ENCODE peak calls at places on chromosomes 11 and 22, in seven cellular contexts. G is GM10248, Q is uterus, D is Calu3, H is sigmoid colon, S is lower leg skin, I is transverse colon. W is an unnamed sample.

GRCh38 chr11:118488480-118489109 is 38.7 kb upstream of the TTC36 start:
- DNase-seq in G (peak), Q (peak), D (peak), H (peak), S (no peak), I (peak), W (no peak)

GRCh38 chr22:23219787-23220484 is 39.6 kb downstream of the BCR start:
- DNase-seq in G (peak), Q (no peak), D (peak), H (no peak), S (no peak), I (peak), W (no peak)

GRCh38 chr11:35404397-35404775 is 15.0 kb downstream of the SLC1A2 start:
- DNase-seq in G (no peak), Q (peak), D (peak), H (no peak), S (no peak), I (peak), W (no peak)

GRCh38 chr11:109423114-109423859 is 1.3 kb downstream of the C11orf87 start:
- DNase-seq in G (peak), Q (no peak), D (no peak), H (no peak), S (no peak), I (no peak), W (no peak)

GRCh38 chr11:119179983-119180382 is 5.3 kb upstream of the NHERF4 start:
- DNase-seq in G (no peak), Q (no peak), D (no peak), H (no peak), S (no peak), I (no peak), W (no peak)

GRCh38 chr11:12388171-12388570 is 10.8 kb downstream of the PARVA start:
- DNase-seq in G (no peak), Q (no peak), D (no peak), H (no peak), S (no peak), I (no peak), W (no peak)

GRCh38 chr11:26286472-26287066 is 45.4 kb upstream of the ANO3 start:
- DNase-seq in G (no peak), Q (no peak), D (peak), H (no peak), S (no peak), I (no peak), W (no peak)

GRCh38 chr22:50505776-50506610 is 1.5 kb downstream of the LMF2 start:
- DNase-seq in G (no peak), Q (no peak), D (no peak), H (peak), S (no peak), I (no peak), W (no peak)

GRCh38 chr11:24833598-24833997 is 336.7 kb downstream of the LUZP2 start:
- DNase-seq in G (no peak), Q (no peak), D (no peak), H (no peak), S (no peak), I (no peak), W (no peak)

GRCh38 chr11:93857413-93858185 is 7.2 kb upstream of the VSTM5 start:
- DNase-seq in G (no peak), Q (no peak), D (no peak), H (no peak), S (no peak), I (no peak), W (no peak)

GRCh38 chr11:9710223-9710622 is 46.3 kb downstream of the SWAP70 start:
- DNase-seq in G (no peak), Q (no peak), D (no peak), H (no peak), S (no peak), I (no peak), W (no peak)

GRCh38 chr11:7488681-7489080 is 3.4 kb downstream of the OLFML1 start:
- DNase-seq in G (no peak), Q (no peak), D (no peak), H (no peak), S (no peak), I (no peak), W (no peak)

GRCh38 chr11:28702871-28703270 is 594.7 kb downstream of the METTL15 start:
- DNase-seq in G (no peak), Q (no peak), D (peak), H (no peak), S (no peak), I (no peak), W (no peak)

GRCh38 chr11:129528296-129528695 is 152.6 kb downstream of the BARX2 start:
- DNase-seq in G (no peak), Q (no peak), D (no peak), H (no peak), S (no peak), I (no peak), W (no peak)

GRCh38 chr11:883527-883926 is 27.1 kb downstream of the CHID1 start:
- DNase-seq in G (no peak), Q (no peak), D (no peak), H (no peak), S (no peak), I (no peak), W (no peak)

GRCh38 chr11:892106-892505 is 18.5 kb downstream of the CHID1 start:
- DNase-seq in G (no peak), Q (no peak), D (no peak), H (no peak), S (no peak), I (no peak), W (no peak)

GRCh38 chr11:71364176-71364671 is 84.0 kb downstream of the DHCR7 start:
- DNase-seq in G (no peak), Q (no peak), D (no peak), H (no peak), S (no peak), I (no peak), W (no peak)

GRCh38 chr11:35681181-35681767 is 18.7 kb downstream of the TRIM44 start:
- DNase-seq in G (no peak), Q (no peak), D (no peak), H (no peak), S (no peak), I (no peak), W (no peak)

GRCh38 chr11:81647374-81647773 is 1086.3 kb downstream of the FAM181B start:
- DNase-seq in G (no peak), Q (no peak), D (no peak), H (no peak), S (no peak), I (no peak), W (no peak)

GRCh38 chr22:27545071-27545470 is 256.5 kb downstream of the MN1 start:
- DNase-seq in G (no peak), Q (no peak), D (no peak), H (no peak), S (no peak), I (no peak), W (no peak)

GRCh38 chr11:68825603-68826002 is 16.1 kb downstream of the CPT1A start:
- DNase-seq in G (no peak), Q (no peak), D (peak), H (no peak), S (no peak), I (peak), W (no peak)

GRCh38 chr11:2995893-2996554 is 3.9 kb upstream of the NAP1L4 start:
- DNase-seq in G (no peak), Q (no peak), D (no peak), H (peak), S (peak), I (no peak), W (no peak)

GRCh38 chr11:107770546-107770945 is 58.7 kb upstream of the SLN start:
- DNase-seq in G (no peak), Q (no peak), D (no peak), H (no peak), S (no peak), I (no peak), W (no peak)

GRCh38 chr11:63768232-63769043 is at the start of gene ZFTA:
- DNase-seq in G (peak), Q (peak), D (peak), H (peak), S (no peak), I (peak), W (peak)

GRCh38 chr22:30309981-30310672 is 16.6 kb downstream of the TBC1D10A start:
- DNase-seq in G (peak), Q (no peak), D (no peak), H (peak), S (no peak), I (peak), W (peak)

GRCh38 chr11:129352627-129353026 is 23.0 kb upstream of the BARX2 start:
- DNase-seq in G (no peak), Q (no peak), D (no peak), H (no peak), S (no peak), I (no peak), W (no peak)

GRCh38 chr22:29733362-29734322 is 13.8 kb downstream of the CABP7 start:
- DNase-seq in G (no peak), Q (no peak), D (no peak), H (no peak), S (no peak), I (peak), W (no peak)

GRCh38 chr11:122024278-122024677 is 91.7 kb downstream of the BLID start:
- DNase-seq in G (no peak), Q (no peak), D (no peak), H (no peak), S (no peak), I (no peak), W (no peak)

GRCh38 chr22:35539910-35540599 is 576 bp upstream of the RASD2 start:
- DNase-seq in G (peak), Q (peak), D (peak), H (peak), S (peak), I (peak), W (peak)